ENCODE peak calls at places on chromosomes 16 and 17, in five cellular contexts. One of them, this sample, is unnamed.

GRCh38 chr17:44324092-44324570 is 492 bp downstream of the SLC25A39 start:
- DNase-seq in esophagus muscularis mucosa: no peak
- DNase-seq in effector memory CD4-positive, alpha-beta T cell: no peak
- DNase-seq in CD4-positive, alpha-beta T cell: no peak
- DNase-seq in tibial artery: no peak
- DNase-seq in this sample: no peak

GRCh38 chr17:37405955-37406634 is 541 bp downstream of the ACACA start:
- DNase-seq in esophagus muscularis mucosa: peak; percentile 93
- DNase-seq in effector memory CD4-positive, alpha-beta T cell: no peak
- DNase-seq in CD4-positive, alpha-beta T cell: no peak
- DNase-seq in tibial artery: no peak
- DNase-seq in this sample: no peak

GRCh38 chr16:85183564-85183963 is 71.3 kb upstream of the CIBAR2 start:
- DNase-seq in esophagus muscularis mucosa: no peak
- DNase-seq in effector memory CD4-positive, alpha-beta T cell: no peak
- DNase-seq in CD4-positive, alpha-beta T cell: no peak
- DNase-seq in tibial artery: no peak
- DNase-seq in this sample: no peak

GRCh38 chr16:62034236-62035114 is 1.8 kb downstream of the CDH8 start:
- DNase-seq in esophagus muscularis mucosa: no peak
- DNase-seq in effector memory CD4-positive, alpha-beta T cell: no peak
- DNase-seq in CD4-positive, alpha-beta T cell: no peak
- DNase-seq in tibial artery: no peak
- DNase-seq in this sample: no peak

GRCh38 chr16:27779719-27780161 is 229.8 kb downstream of the KATNIP start:
- DNase-seq in esophagus muscularis mucosa: no peak
- DNase-seq in effector memory CD4-positive, alpha-beta T cell: no peak
- DNase-seq in CD4-positive, alpha-beta T cell: no peak
- DNase-seq in tibial artery: no peak
- DNase-seq in this sample: peak; percentile 60

GRCh38 chr16:46884513-46885293 is 541 bp downstream of the GPT2 start:
- DNase-seq in esophagus muscularis mucosa: no peak
- DNase-seq in effector memory CD4-positive, alpha-beta T cell: no peak
- DNase-seq in CD4-positive, alpha-beta T cell: no peak
- DNase-seq in tibial artery: no peak
- DNase-seq in this sample: no peak

GRCh38 chr16:57112403-57113041 is 20.1 kb downstream of the CPNE2 start:
- DNase-seq in esophagus muscularis mucosa: no peak
- DNase-seq in effector memory CD4-positive, alpha-beta T cell: no peak
- DNase-seq in CD4-positive, alpha-beta T cell: no peak
- DNase-seq in tibial artery: peak; percentile 68
- DNase-seq in this sample: no peak

GRCh38 chr17:30368896-30369720 is 9.6 kb upstream of the CPD start:
- DNase-seq in esophagus muscularis mucosa: no peak
- DNase-seq in effector memory CD4-positive, alpha-beta T cell: no peak
- DNase-seq in CD4-positive, alpha-beta T cell: no peak
- DNase-seq in tibial artery: no peak
- DNase-seq in this sample: no peak

GRCh38 chr17:21512307-21513011 is 136.3 kb downstream of the KCNJ12 start:
- DNase-seq in esophagus muscularis mucosa: peak; percentile 7
- DNase-seq in effector memory CD4-positive, alpha-beta T cell: no peak
- DNase-seq in CD4-positive, alpha-beta T cell: no peak
- DNase-seq in tibial artery: no peak
- DNase-seq in this sample: no peak

GRCh38 chr16:10743227-10743609 is 424 bp upstream of the NUBP1 start:
- DNase-seq in esophagus muscularis mucosa: no peak
- DNase-seq in effector memory CD4-positive, alpha-beta T cell: no peak
- DNase-seq in CD4-positive, alpha-beta T cell: no peak
- DNase-seq in tibial artery: no peak
- DNase-seq in this sample: no peak

GRCh38 chr16:84718-85452 is 6.9 kb downstream of the MPG start:
- DNase-seq in esophagus muscularis mucosa: no peak
- DNase-seq in effector memory CD4-positive, alpha-beta T cell: no peak
- DNase-seq in CD4-positive, alpha-beta T cell: no peak
- DNase-seq in tibial artery: peak; percentile 96
- DNase-seq in this sample: peak; percentile 73

GRCh38 chr16:89909777-89910716 is 8.6 kb upstream of the MC1R start:
- DNase-seq in esophagus muscularis mucosa: no peak
- DNase-seq in effector memory CD4-positive, alpha-beta T cell: peak; percentile 29
- DNase-seq in CD4-positive, alpha-beta T cell: peak; percentile 62
- DNase-seq in tibial artery: peak; percentile 82
- DNase-seq in this sample: peak; percentile 74

GRCh38 chr17:12530126-12530525 is 135.6 kb upstream of the MYOCD start:
- DNase-seq in esophagus muscularis mucosa: peak; percentile 50
- DNase-seq in effector memory CD4-positive, alpha-beta T cell: no peak
- DNase-seq in CD4-positive, alpha-beta T cell: no peak
- DNase-seq in tibial artery: no peak
- DNase-seq in this sample: no peak

GRCh38 chr17:61291457-61292311 is 108.0 kb upstream of the TBX2 start:
- DNase-seq in esophagus muscularis mucosa: no peak
- DNase-seq in effector memory CD4-positive, alpha-beta T cell: no peak
- DNase-seq in CD4-positive, alpha-beta T cell: no peak
- DNase-seq in tibial artery: no peak
- DNase-seq in this sample: no peak

GRCh38 chr16:88923926-88924833 is 52.8 kb downstream of the CBFA2T3 start:
- DNase-seq in esophagus muscularis mucosa: no peak
- DNase-seq in effector memory CD4-positive, alpha-beta T cell: no peak
- DNase-seq in CD4-positive, alpha-beta T cell: no peak
- DNase-seq in tibial artery: no peak
- DNase-seq in this sample: no peak

GRCh38 chr17:4968916-4969550 is 1.4 kb upstream of the SPAG7 start:
- DNase-seq in esophagus muscularis mucosa: no peak
- DNase-seq in effector memory CD4-positive, alpha-beta T cell: no peak
- DNase-seq in CD4-positive, alpha-beta T cell: no peak
- DNase-seq in tibial artery: no peak
- DNase-seq in this sample: no peak

GRCh38 chr16:66478733-66479511 is 51.8 kb downstream of the BEAN1 start:
- DNase-seq in esophagus muscularis mucosa: no peak
- DNase-seq in effector memory CD4-positive, alpha-beta T cell: peak; percentile 49
- DNase-seq in CD4-positive, alpha-beta T cell: peak; percentile 69
- DNase-seq in tibial artery: peak; percentile 85
- DNase-seq in this sample: peak; percentile 80

DNA sequence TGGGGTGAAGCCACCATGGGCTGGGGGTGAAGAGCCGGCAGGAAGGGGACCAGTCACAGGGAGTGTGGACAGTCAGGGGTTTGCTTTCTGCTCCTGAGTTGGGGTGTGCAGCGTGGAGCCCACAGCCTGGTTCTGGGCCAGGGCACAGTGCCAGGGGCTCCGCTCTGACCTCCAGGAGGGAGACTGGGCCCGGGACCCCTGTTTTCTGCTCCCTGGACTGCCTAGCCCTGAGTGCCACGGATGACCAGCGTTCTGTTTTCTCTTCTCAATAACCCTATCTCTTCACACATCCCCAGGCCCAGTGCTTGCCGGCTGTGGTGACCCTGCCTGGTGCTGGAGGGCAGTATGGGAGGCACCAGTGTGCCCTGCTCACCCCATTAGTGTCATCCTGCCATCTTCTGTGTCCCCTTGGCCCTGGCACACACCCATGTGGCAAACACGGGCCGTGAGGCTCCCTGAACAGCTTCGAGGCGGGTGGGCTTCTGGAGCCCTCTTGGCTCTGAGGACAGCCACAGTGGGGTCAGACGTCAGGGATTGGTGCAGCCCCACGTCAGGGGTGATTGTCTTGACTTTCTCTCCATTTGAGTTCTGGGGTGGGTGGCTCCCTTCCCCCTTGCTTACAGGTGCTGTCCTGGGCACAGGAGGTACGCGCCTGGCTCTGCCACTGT is 1.1 kb downstream of the CEMP1 start:
- DNase-seq in esophagus muscularis mucosa: no peak
- DNase-seq in effector memory CD4-positive, alpha-beta T cell: no peak
- DNase-seq in CD4-positive, alpha-beta T cell: no peak
- DNase-seq in tibial artery: no peak
- DNase-seq in this sample: peak; percentile 71
- H3K27ac ChIP-seq in esophagus muscularis mucosa: no peak overlapping the region
- H3K27ac ChIP-seq in effector memory CD4-positive, alpha-beta T cell: no peak overlapping the region
- H3K27ac ChIP-seq in CD4-positive, alpha-beta T cell: no peak overlapping the region
- H3K27ac ChIP-seq in tibial artery: no peak overlapping the region
- H3K27ac ChIP-seq in this sample: no peak overlapping the region

GRCh38 chr17:69857412-69857835 is 217.6 kb upstream of the KCNJ16 start:
- DNase-seq in esophagus muscularis mucosa: no peak
- DNase-seq in effector memory CD4-positive, alpha-beta T cell: no peak
- DNase-seq in CD4-positive, alpha-beta T cell: no peak
- DNase-seq in tibial artery: no peak
- DNase-seq in this sample: no peak

GRCh38 chr17:69854381-69854780 is 220.6 kb upstream of the KCNJ16 start:
- DNase-seq in esophagus muscularis mucosa: no peak
- DNase-seq in effector memory CD4-positive, alpha-beta T cell: no peak
- DNase-seq in CD4-positive, alpha-beta T cell: no peak
- DNase-seq in tibial artery: no peak
- DNase-seq in this sample: no peak

GRCh38 chr17:69858460-69858859 is 216.6 kb upstream of the KCNJ16 start:
- DNase-seq in esophagus muscularis mucosa: no peak
- DNase-seq in effector memory CD4-positive, alpha-beta T cell: no peak
- DNase-seq in CD4-positive, alpha-beta T cell: no peak
- DNase-seq in tibial artery: no peak
- DNase-seq in this sample: no peak

DNA sequence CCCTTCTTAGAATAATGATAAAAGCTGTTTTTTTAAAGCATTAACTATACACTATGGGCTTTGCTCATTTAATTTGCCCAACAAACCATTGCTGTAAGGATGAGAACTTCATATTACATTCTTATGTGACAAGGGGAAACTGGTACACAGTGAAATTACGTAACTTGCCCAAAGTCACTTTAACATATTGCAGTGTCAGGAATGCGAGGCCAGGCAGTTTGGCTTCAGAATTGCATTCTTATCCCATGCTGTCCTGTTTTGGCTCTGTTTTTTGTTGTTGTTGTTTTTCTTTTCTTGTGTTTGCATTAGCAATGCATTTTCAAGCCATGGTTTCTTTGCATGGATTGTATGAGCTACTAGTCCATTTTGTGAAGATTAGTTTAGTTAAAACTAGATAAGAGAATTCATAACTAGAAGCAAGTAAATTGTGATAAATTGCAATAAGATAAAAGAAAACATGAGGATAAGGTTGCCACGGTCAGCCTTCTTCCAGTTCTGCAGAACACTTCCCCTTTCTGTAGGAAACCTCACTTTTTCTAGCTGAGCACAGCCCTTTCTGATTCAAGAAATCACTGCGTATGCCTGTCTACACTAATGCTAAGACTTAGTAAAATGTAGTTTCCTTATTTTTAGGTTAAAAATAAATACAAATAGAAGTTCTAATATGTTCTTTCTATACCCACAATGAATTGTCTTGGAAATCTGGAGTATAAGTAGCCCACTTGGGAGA is 221.3 kb upstream of the KCNJ16 start:
- DNase-seq in esophagus muscularis mucosa: no peak
- DNase-seq in effector memory CD4-positive, alpha-beta T cell: no peak
- DNase-seq in CD4-positive, alpha-beta T cell: no peak
- DNase-seq in tibial artery: no peak
- DNase-seq in this sample: no peak
- H3K27ac ChIP-seq in esophagus muscularis mucosa: no peak overlapping the region
- H3K27ac ChIP-seq in effector memory CD4-positive, alpha-beta T cell: no peak overlapping the region
- H3K27ac ChIP-seq in CD4-positive, alpha-beta T cell: no peak overlapping the region
- H3K27ac ChIP-seq in tibial artery: no peak overlapping the region
- H3K27ac ChIP-seq in this sample: peak overlapping the region; percentile 16

GRCh38 chr17:2137342-2138098 is 82.6 kb downstream of the HIC1 start:
- DNase-seq in esophagus muscularis mucosa: no peak
- DNase-seq in effector memory CD4-positive, alpha-beta T cell: no peak
- DNase-seq in CD4-positive, alpha-beta T cell: no peak
- DNase-seq in tibial artery: no peak
- DNase-seq in this sample: no peak
- H3K27ac ChIP-seq in esophagus muscularis mucosa: no peak overlapping the region
- H3K27ac ChIP-seq in effector memory CD4-positive, alpha-beta T cell: no peak overlapping the region
- H3K27ac ChIP-seq in CD4-positive, alpha-beta T cell: no peak overlapping the region
- H3K27ac ChIP-seq in tibial artery: no peak overlapping the region
- H3K27ac ChIP-seq in this sample: peak overlapping the region; percentile 67

GRCh38 chr17:81565231-81565630 is 13.1 kb upstream of the FAAP100 start:
- DNase-seq in esophagus muscularis mucosa: no peak
- DNase-seq in effector memory CD4-positive, alpha-beta T cell: no peak
- DNase-seq in CD4-positive, alpha-beta T cell: no peak
- DNase-seq in tibial artery: no peak
- DNase-seq in this sample: no peak
- H3K27ac ChIP-seq in esophagus muscularis mucosa: peak overlapping the region; percentile 66
- H3K27ac ChIP-seq in effector memory CD4-positive, alpha-beta T cell: no peak overlapping the region
- H3K27ac ChIP-seq in CD4-positive, alpha-beta T cell: no peak overlapping the region
- H3K27ac ChIP-seq in tibial artery: peak overlapping the region; percentile 79
- H3K27ac ChIP-seq in this sample: peak overlapping the region; percentile 68

DNA sequence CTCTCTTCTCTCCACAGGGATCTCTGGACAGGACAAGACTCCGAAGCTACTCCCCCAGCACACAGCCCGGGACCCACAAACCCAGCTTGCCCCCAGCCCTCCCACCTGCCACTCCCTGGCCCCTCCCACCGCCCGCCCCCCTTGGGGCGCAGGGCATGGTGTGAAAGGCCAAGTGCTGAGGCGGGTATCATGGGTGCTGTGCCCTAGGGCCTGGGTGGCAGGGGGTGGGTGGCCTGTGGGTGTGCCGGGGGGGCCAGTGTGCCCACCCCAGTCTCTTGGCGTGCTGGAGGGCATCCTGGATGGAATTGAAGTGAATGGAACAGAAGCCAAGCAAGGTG is 11.4 kb downstream of the THRA start:
- DNase-seq in esophagus muscularis mucosa: no peak
- DNase-seq in effector memory CD4-positive, alpha-beta T cell: no peak
- DNase-seq in CD4-positive, alpha-beta T cell: no peak
- DNase-seq in tibial artery: no peak
- DNase-seq in this sample: no peak
- H3K27ac ChIP-seq in esophagus muscularis mucosa: peak overlapping the region; percentile 99
- H3K27ac ChIP-seq in effector memory CD4-positive, alpha-beta T cell: no peak overlapping the region
- H3K27ac ChIP-seq in CD4-positive, alpha-beta T cell: no peak overlapping the region
- H3K27ac ChIP-seq in tibial artery: peak overlapping the region; percentile 93
- H3K27ac ChIP-seq in this sample: peak overlapping the region; percentile 83

GRCh38 chr17:64641499-64641898 is 20.6 kb downstream of the SMURF2 start:
- DNase-seq in esophagus muscularis mucosa: no peak
- DNase-seq in effector memory CD4-positive, alpha-beta T cell: no peak
- DNase-seq in CD4-positive, alpha-beta T cell: no peak
- DNase-seq in tibial artery: no peak
- DNase-seq in this sample: no peak

GRCh38 chr17:64634217-64634616 is 27.9 kb downstream of the SMURF2 start:
- DNase-seq in esophagus muscularis mucosa: no peak
- DNase-seq in effector memory CD4-positive, alpha-beta T cell: no peak
- DNase-seq in CD4-positive, alpha-beta T cell: no peak
- DNase-seq in tibial artery: no peak
- DNase-seq in this sample: no peak

GRCh38 chr17:64635647-64636305 is 26.3 kb downstream of the SMURF2 start:
- DNase-seq in esophagus muscularis mucosa: no peak
- DNase-seq in effector memory CD4-positive, alpha-beta T cell: no peak
- DNase-seq in CD4-positive, alpha-beta T cell: no peak
- DNase-seq in tibial artery: no peak
- DNase-seq in this sample: no peak

DNA sequence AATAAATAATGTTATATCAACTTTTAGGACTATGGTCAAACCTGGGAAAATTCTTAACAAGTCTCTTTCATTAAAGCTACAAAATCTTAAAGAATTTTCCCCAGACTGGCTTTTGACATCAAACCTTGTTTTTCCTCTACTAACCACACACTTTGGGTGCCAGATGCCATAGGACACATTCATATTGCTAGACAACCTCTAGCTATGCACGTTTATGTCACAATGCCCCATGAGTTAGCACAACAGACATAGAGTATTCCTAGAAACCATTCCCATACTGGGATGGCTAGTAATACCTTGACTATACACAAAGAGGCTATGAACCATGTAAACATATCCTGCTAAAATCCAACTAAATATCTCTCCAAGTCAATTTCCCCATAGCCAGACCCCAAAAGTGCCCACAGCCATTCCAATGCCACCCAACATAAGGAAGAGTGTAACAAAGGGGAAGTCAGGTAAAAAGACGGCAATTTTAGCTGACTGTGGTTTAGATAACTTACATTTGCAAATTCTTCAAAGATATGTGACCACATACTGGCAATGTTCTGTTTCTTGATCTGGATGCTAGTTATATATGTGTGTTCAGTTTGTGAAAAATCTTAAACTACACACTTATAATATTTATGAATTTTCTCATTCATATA is 23.4 kb downstream of the SMURF2 start:
- DNase-seq in esophagus muscularis mucosa: no peak
- DNase-seq in effector memory CD4-positive, alpha-beta T cell: no peak
- DNase-seq in CD4-positive, alpha-beta T cell: no peak
- DNase-seq in tibial artery: no peak
- DNase-seq in this sample: no peak
- H3K27ac ChIP-seq in esophagus muscularis mucosa: no peak overlapping the region
- H3K27ac ChIP-seq in effector memory CD4-positive, alpha-beta T cell: no peak overlapping the region
- H3K27ac ChIP-seq in CD4-positive, alpha-beta T cell: no peak overlapping the region
- H3K27ac ChIP-seq in tibial artery: no peak overlapping the region
- H3K27ac ChIP-seq in this sample: no peak overlapping the region

This sample was measured in left lung.